ENCODE peak calls at places on chromosome 1, in six cellular contexts. M is K562, Z is kidney, H is H1, K is prostate gland, I is heart right ventricle. C is an unnamed sample. For H3K4me1, the result is how much of the 10 kb centered on the place peaks cover.

GRCh38 chr1:113226118-113226517 is 153.1 kb downstream of the LRIG2 start:
- DNase-seq in M (no peak), Z (no peak), H (no peak), K (no peak), I (no peak), C (peak)

GRCh38 chr1:45643978-45644377 is 20.1 kb upstream of the CCDC17 start:
- DNase-seq in M (no peak), Z (no peak), H (no peak), K (peak), I (no peak), C (peak)

GRCh38 chr1:232012773-232013386 is 386.3 kb downstream of the DISC1 start:
- DNase-seq in M (no peak), Z (no peak), H (no peak), K (no peak), I (peak), C (peak)

GRCh38 chr1:68103006-68103545 is 52.6 kb upstream of the DIRAS3 start:
- DNase-seq in M (no peak), Z (no peak), H (no peak), K (no peak), I (no peak), C (no peak)

GRCh38 chr1:108082741-108083562 is 117.2 kb downstream of the SLC25A24 start:
- DNase-seq in M (no peak), Z (no peak), H (no peak), K (no peak), I (no peak), C (no peak)

GRCh38 chr1:97632075-97632474 is 288.8 kb downstream of the DPYD start:
- DNase-seq in M (no peak), Z (no peak), H (no peak), K (no peak), I (no peak), C (no peak)

GRCh38 chr1:6884652-6885153 is 99.4 kb downstream of the CAMTA1 start:
- DNase-seq in M (no peak), Z (no peak), H (no peak), K (no peak), I (no peak), C (no peak)

GRCh38 chr1:37670133-37670532 is 22.2 kb upstream of the CDCA8 start:
- DNase-seq in M (no peak), Z (no peak), H (no peak), K (no peak), I (no peak), C (no peak)

GRCh38 chr1:59718064-59718988 is 96.4 kb upstream of the HOOK1 start:
- DNase-seq in M (peak), Z (no peak), H (no peak), K (no peak), I (no peak), C (peak)

GRCh38 chr1:241413386-241413785 is 56.4 kb upstream of the RGS7 start:
- DNase-seq in M (no peak), Z (no peak), H (no peak), K (no peak), I (no peak), C (no peak)

GRCh38 chr1:41695118-41695517 is 210.6 kb upstream of the EDN2 start:
- DNase-seq in M (no peak), Z (peak), H (no peak), K (peak), I (peak), C (peak)

GRCh38 chr1:24958766-24959622 is 28.9 kb upstream of the RUNX3 start:
- DNase-seq in M (no peak), Z (peak), H (no peak), K (no peak), I (no peak), C (no peak)

GRCh38 chr1:43265431-43265830 is 4.4 kb upstream of the TMEM125 start:
- DNase-seq in M (no peak), Z (no peak), H (no peak), K (no peak), I (no peak), C (no peak)

GRCh38 chr1:65389296-65389695 is 31.2 kb upstream of the LEPR start:
- DNase-seq in M (no peak), Z (no peak), H (no peak), K (no peak), I (no peak), C (no peak)

GRCh38 chr1:210377934-210378333 is 49.2 kb downstream of the HHAT start:
- DNase-seq in M (no peak), Z (no peak), H (no peak), K (no peak), I (no peak), C (no peak)

GRCh38 chr1:17952506-17952905 is 155.1 kb upstream of the IGSF21 start:
- DNase-seq in M (no peak), Z (no peak), H (no peak), K (no peak), I (no peak), C (no peak)

GRCh38 chr1:57983441-57983840 is 559.6 kb upstream of the DAB1 start:
- DNase-seq in M (no peak), Z (no peak), H (no peak), K (no peak), I (no peak), C (no peak)

GRCh38 chr1:57991289-57991688 is 555.2 kb downstream of the OMA1 start:
- DNase-seq in M (no peak), Z (no peak), H (no peak), K (no peak), I (no peak), C (no peak)

GRCh38 chr1:57982852-57983251 is 559.0 kb upstream of the DAB1 start:
- DNase-seq in M (no peak), Z (no peak), H (no peak), K (no peak), I (no peak), C (no peak)

GRCh38 chr1:57986432-57986831 is 560.1 kb downstream of the OMA1 start:
- DNase-seq in M (no peak), Z (no peak), H (no peak), K (no peak), I (no peak), C (no peak)

GRCh38 chr1:57987507-57987906 is 559.0 kb downstream of the OMA1 start:
- DNase-seq in M (no peak), Z (no peak), H (no peak), K (no peak), I (no peak), C (no peak)
- H3K4me1 ChIP-seq in M (under half), Z (under half), H (under half), K (under half), I (under half), C (under half)

GRCh38 chr1:30842698-30843354 is 65.7 kb downstream of the SDC3 start:
- DNase-seq in M (no peak), Z (peak), H (no peak), K (no peak), I (no peak), C (no peak)

GRCh38 chr1:30845237-30845636 is 63.3 kb downstream of the SDC3 start:
- DNase-seq in M (no peak), Z (no peak), H (no peak), K (no peak), I (no peak), C (no peak)

GRCh38 chr1:30845891-30846290 is 62.7 kb downstream of the SDC3 start:
- DNase-seq in M (no peak), Z (no peak), H (no peak), K (no peak), I (no peak), C (no peak)

GRCh38 chr1:30846587-30846986 is 62.0 kb downstream of the SDC3 start:
- DNase-seq in M (no peak), Z (no peak), H (no peak), K (no peak), I (no peak), C (no peak)

GRCh38 chr1:30844631-30845030 is 63.9 kb downstream of the SDC3 start:
- DNase-seq in M (no peak), Z (no peak), H (no peak), K (no peak), I (no peak), C (no peak)
- H3K4me1 ChIP-seq in M (under half), Z (under half), H (under half), K (under half), I (under half), C (under half)

DNA sequence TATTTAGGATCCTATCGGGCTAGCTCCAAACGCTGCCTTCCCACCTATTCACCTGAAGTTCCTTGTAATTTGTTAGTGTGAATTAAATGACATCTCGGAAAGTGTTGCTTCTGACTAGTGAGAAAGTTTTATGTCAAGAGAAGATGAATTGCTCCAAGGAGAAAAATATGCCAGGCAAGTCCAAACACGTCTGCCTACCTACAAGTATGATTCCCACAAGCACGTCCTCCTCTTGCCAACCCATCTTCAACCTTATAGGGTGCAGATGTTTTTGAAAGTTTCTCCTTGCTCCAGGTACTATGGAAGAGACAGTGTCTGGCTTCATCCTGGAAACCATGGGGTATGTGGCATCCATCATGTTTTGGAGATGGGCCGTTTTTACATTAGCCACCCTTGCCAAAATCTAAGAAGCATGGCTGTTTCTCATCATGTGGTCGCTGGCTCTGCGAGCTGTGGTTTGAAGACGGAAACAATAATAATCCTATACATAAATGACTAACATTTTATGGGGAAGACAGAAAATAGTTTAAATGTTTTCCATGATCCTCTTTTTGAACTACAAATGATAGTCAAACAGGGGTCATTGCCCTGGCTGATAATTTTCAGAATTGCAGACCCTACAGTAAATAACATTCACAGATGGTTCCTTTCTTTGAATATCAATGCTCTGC is 505.8 kb downstream of the SMYD3 start:
- DNase-seq in M (no peak), Z (no peak), H (no peak), K (no peak), I (no peak), C (no peak)
- H3K4me1 ChIP-seq in M (under half), Z (under half), H (under half), K (under half), I (under half), C (under half)

GRCh38 chr1:220880726-220881506 is 1.7 kb downstream of the HLX start:
- DNase-seq in M (peak), Z (peak), H (no peak), K (no peak), I (peak), C (peak)
- H3K4me1 ChIP-seq in M (under half), Z (under half), H (under half), K (under half), I (under half), C (under half)

GRCh38 chr1:23634518-23634839 is 57.1 kb upstream of the RPL11 start:
- DNase-seq in M (no peak), Z (no peak), H (no peak), K (no peak), I (no peak), C (no peak)

GRCh38 chr1:23636009-23636408 is 55.6 kb upstream of the RPL11 start:
- DNase-seq in M (no peak), Z (no peak), H (no peak), K (no peak), I (no peak), C (no peak)

GRCh38 chr1:23634840-23635642 is 56.6 kb upstream of the RPL11 start:
- DNase-seq in M (peak), Z (no peak), H (no peak), K (peak), I (peak), C (peak)

GRCh38 chr1:23629728-23630290 is 61.8 kb upstream of the RPL11 start:
- DNase-seq in M (no peak), Z (no peak), H (no peak), K (no peak), I (no peak), C (no peak)

DNA sequence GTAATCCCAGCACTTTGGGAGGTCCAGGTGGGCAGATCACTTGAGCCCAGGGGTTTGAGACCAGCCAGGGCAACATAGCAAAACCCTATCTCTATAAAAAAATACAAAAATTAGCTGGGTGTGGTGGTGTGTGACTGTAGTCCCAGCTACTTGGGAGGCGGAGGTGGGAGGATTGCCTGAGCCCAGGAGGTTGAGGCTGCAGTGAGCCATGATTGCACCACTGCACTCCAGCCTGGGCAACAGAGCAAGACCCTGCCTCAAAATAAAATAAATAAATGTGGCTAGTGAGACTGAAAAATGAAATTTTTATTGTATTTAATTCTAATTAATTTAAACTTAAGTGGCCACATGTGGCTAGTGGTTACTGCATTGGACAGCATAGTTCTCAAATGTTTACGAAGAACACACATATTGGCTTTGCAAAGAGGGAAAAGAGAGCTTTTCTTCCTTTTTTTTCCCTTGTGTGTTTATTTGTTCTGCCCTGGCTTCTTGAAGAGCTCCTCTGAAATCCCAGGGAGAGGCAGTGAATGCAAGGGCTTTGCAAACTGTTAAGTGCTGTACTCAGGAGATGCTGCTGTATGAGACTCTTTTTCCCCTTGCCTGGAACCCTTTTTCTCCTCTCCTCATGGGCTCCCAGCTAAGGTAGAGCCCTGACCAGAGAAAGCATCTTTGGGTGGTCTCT is 59.0 kb upstream of the RPL11 start:
- DNase-seq in M (no peak), Z (no peak), H (no peak), K (no peak), I (no peak), C (no peak)
- H3K4me1 ChIP-seq in M (under half), Z (under half), H (under half), K (under half), I (under half), C (under half)